ENCODE peak calls at places on chromosomes 16 and 17, in four cellular contexts. X is body of pancreas; K is activated CD4-positive, CD25-positive, alpha-beta regulatory T cell; W is CD4-positive, alpha-beta T cell. V is an unnamed sample.
A peak's percentile ranks its signal among the peaks of the same experiment; 100 is the strongest.

GRCh38 chr17:27455914-27456680 is at the start of gene KSR1:
- DNase-seq in X (peak; percentile 90), K (peak; percentile 73), W (peak; percentile 81), V (peak; percentile 86)

GRCh38 chr16:67555795-67556212 is 6.5 kb upstream of the CTCF start:
- DNase-seq in X (no peak), K (no peak), W (no peak), V (no peak)

GRCh38 chr16:67723151-67723915 is 4.2 kb upstream of the GFOD2 start:
- DNase-seq in X (no peak), K (no peak), W (no peak), V (no peak)

GRCh38 chr16:13478991-13479390 is 441.0 kb upstream of the ERCC4 start:
- DNase-seq in X (no peak), K (no peak), W (no peak), V (no peak)

GRCh38 chr17:48236681-48237134 is 129.1 kb downstream of the SNX11 start:
- DNase-seq in X (no peak), K (no peak), W (no peak), V (no peak)

GRCh38 chr17:7714721-7715594 is 2.6 kb upstream of the DNAH2 start:
- DNase-seq in X (no peak), K (no peak), W (no peak), V (no peak)

GRCh38 chr16:58299757-58300349 is 5.0 kb upstream of the PRSS54 start:
- DNase-seq in X (no peak), K (no peak), W (no peak), V (no peak)

GRCh38 chr17:7405882-7406825 is 1.5 kb upstream of the NLGN2 start:
- DNase-seq in X (no peak), K (no peak), W (no peak), V (no peak)

GRCh38 chr16:58661199-58661830 is 23.3 kb downstream of the SLC38A7 start:
- DNase-seq in X (peak; percentile 71), K (no peak), W (no peak), V (no peak)

GRCh38 chr16:47643610-47644009 is 182.5 kb downstream of the PHKB start:
- DNase-seq in X (no peak), K (no peak), W (no peak), V (no peak)

GRCh38 chr16:13919330-13919682 is 648 bp upstream of the ERCC4 start:
- DNase-seq in X (peak; percentile 35), K (no peak), W (no peak), V (no peak)

V was measured in right lobe of liver.